ENCODE peak calls at places on chromosome 13, in four cellular contexts. E is tibial nerve, N is neural progenitor cell, W is transverse colon. I is an unnamed sample. For H3K27me3, the result is how much of the 10 kb centered on the place peaks cover.

GRCh38 chr13:97559981-97560380 is 126.0 kb downstream of the RAP2A start:
- DNase-seq in E (no peak), N (no peak), W (no peak), I (no peak)

GRCh38 chr13:25906211-25906661 is 145.6 kb downstream of the SHISA2 start:
- DNase-seq in E (no peak), N (no peak), W (no peak), I (no peak)

GRCh38 chr13:47326061-47326460 is 429.2 kb upstream of the HTR2A start:
- DNase-seq in N (no peak), W (no peak), E (no peak), I (no peak)

GRCh38 chr13:47484564-47484963 is 516.5 kb downstream of the SUCLA2 start:
- DNase-seq in N (no peak), W (no peak), E (no peak), I (no peak)

GRCh38 chr13:93226623-93227279 is at the start of gene GPC6:
- DNase-seq in E (peak), N (peak), W (peak), I (no peak)

GRCh38 chr13:44921931-44922758 is 67.1 kb downstream of the NUFIP1 start:
- DNase-seq in N (no peak), W (peak), E (peak), I (no peak)

GRCh38 chr13:33326723-33327122 is 41.2 kb upstream of the STARD13 start:
- DNase-seq in W (no peak), N (no peak), E (no peak), I (no peak)

GRCh38 chr13:93180376-93180966 is 46.1 kb upstream of the GPC6 start:
- DNase-seq in N (no peak), W (no peak), E (no peak), I (no peak)

GRCh38 chr13:27341616-27342015 is 71.0 kb downstream of the RASL11A start:
- DNase-seq in N (no peak), E (no peak), W (no peak), I (no peak)

GRCh38 chr13:78618411-78618810 is 15.1 kb upstream of the POU4F1 start:
- DNase-seq in N (no peak), W (no peak), E (no peak), I (no peak)

GRCh38 chr13:29922896-29923295 is 72.5 kb upstream of the UBL3 start:
- DNase-seq in E (no peak), N (no peak), W (no peak), I (no peak)

GRCh38 chr13:49858183-49858856 is 65.8 kb upstream of the KPNA3 start:
- DNase-seq in E (no peak), N (no peak), W (peak), I (no peak)

GRCh38 chr13:102351486-102351885 is 50.4 kb downstream of the FGF14 start:
- DNase-seq in N (no peak), W (no peak), E (no peak), I (no peak)

GRCh38 chr13:23254506-23254905 is 73.7 kb downstream of the SGCG start:
- DNase-seq in W (no peak), E (no peak), N (no peak), I (no peak)

GRCh38 chr13:99926014-99926731 is 45.4 kb downstream of the ZIC5 start:
- DNase-seq in N (no peak), E (no peak), W (peak), I (no peak)

GRCh38 chr13:102596147-102597028 is at the start of gene TPP2:
- DNase-seq in N (peak), W (peak), E (peak), I (peak)

GRCh38 chr13:40220299-40220935 is 446.0 kb downstream of the FOXO1 start:
- DNase-seq in E (no peak), N (no peak), W (no peak), I (no peak)

GRCh38 chr13:42847891-42848663 is 66.7 kb downstream of the FAM216B start:
- DNase-seq in W (no peak), N (no peak), E (no peak), I (no peak)

GRCh38 chr13:24709186-24709913 is 29.1 kb downstream of the ATP12A start:
- DNase-seq in N (no peak), W (peak), E (no peak), I (peak)

GRCh38 chr13:52925775-52926285 is 77.4 kb upstream of the PCDH8 start:
- DNase-seq in E (no peak), N (no peak), W (no peak), I (no peak)

GRCh38 chr13:43516401-43516826 is 270.4 kb downstream of the ENOX1 start:
- DNase-seq in E (no peak), N (no peak), W (no peak), I (no peak)

GRCh38 chr13:48210178-48210577 is 22.8 kb upstream of the ITM2B start:
- DNase-seq in W (no peak), E (no peak), N (no peak), I (no peak)

GRCh38 chr13:46509981-46510380 is 43.0 kb upstream of the LRCH1 start:
- DNase-seq in W (no peak), N (no peak), E (no peak), I (no peak)

GRCh38 chr13:101473458-101473857 is 21.0 kb downstream of the ITGBL1 start:
- DNase-seq in N (no peak), E (no peak), W (no peak), I (no peak)

GRCh38 chr13:83681547-83681946 is 200.7 kb downstream of the SLITRK1 start:
- DNase-seq in W (no peak), E (no peak), N (no peak), I (no peak)

GRCh38 chr13:49681837-49682236 is 9.4 kb downstream of the EBPL start:
- DNase-seq in W (no peak), E (no peak), N (peak), I (no peak)

GRCh38 chr13:108508263-108508662 is 121.1 kb upstream of the MYO16 start:
- DNase-seq in N (peak), E (no peak), W (no peak), I (no peak)
- TF ChIP-seq CTCF in N (peak), E (peak), W (no peak), I (peak)

GRCh38 chr13:109769921-109770320 is 16.5 kb downstream of the IRS2 start:
- DNase-seq in N (no peak), E (no peak), W (no peak), I (no peak)

GRCh38 chr13:109768176-109768575 is 18.2 kb downstream of the IRS2 start:
- DNase-seq in E (no peak), W (no peak), N (no peak), I (no peak)

GRCh38 chr13:109767023-109767422 is 19.4 kb downstream of the IRS2 start:
- DNase-seq in N (no peak), W (no peak), E (no peak), I (no peak)

GRCh38 chr13:109769275-109769674 is 17.1 kb downstream of the IRS2 start:
- DNase-seq in E (no peak), W (no peak), N (no peak), I (no peak)

GRCh38 chr13:109768616-109769015 is 17.8 kb downstream of the IRS2 start:
- DNase-seq in W (no peak), E (no peak), N (no peak), I (no peak)
- H3K27ac ChIP-seq in W (no peak), E (no peak), N (no peak), I (no peak)

GRCh38 chr13:20232556-20233277 is 598 bp upstream of the GJB6 start:
- DNase-seq in N (no peak), W (no peak), E (no peak), I (no peak)

GRCh38 chr13:20227288-20227687 is 4.8 kb downstream of the GJB6 start:
- DNase-seq in W (no peak), N (no peak), E (no peak), I (no peak)

GRCh38 chr13:20227730-20228129 is 4.4 kb downstream of the GJB6 start:
- DNase-seq in N (no peak), E (no peak), W (no peak), I (no peak)

GRCh38 chr13:20230913-20231838 is 943 bp downstream of the GJB6 start:
- DNase-seq in N (peak), E (no peak), W (no peak), I (no peak)

GRCh38 chr13:20231839-20232555 is at the start of gene GJB6:
- DNase-seq in N (peak), E (no peak), W (peak), I (peak)
- H3K27me3 ChIP-seq in N (half or more), E (half or more), W (half or more), I (under half)

GRCh38 chr13:95797016-95797415 is 120.1 kb downstream of the DNAJC3 start:
- DNase-seq in E (no peak), W (no peak), N (no peak), I (no peak)

GRCh38 chr13:95805921-95806320 is 129.0 kb downstream of the DNAJC3 start:
- DNase-seq in W (no peak), N (no peak), E (no peak), I (no peak)

GRCh38 chr13:95800455-95800854 is 123.5 kb downstream of the DNAJC3 start:
- DNase-seq in W (no peak), N (no peak), E (no peak), I (no peak)

GRCh38 chr13:95801825-95802224 is 124.9 kb downstream of the DNAJC3 start:
- DNase-seq in N (no peak), W (no peak), E (no peak), I (no peak)
- TF ChIP-seq CTCF in N (no peak), W (no peak), E (no peak), I (no peak)

GRCh38 chr13:111029957-111030609 is 85.0 kb upstream of the ARHGEF7 start:
- DNase-seq in E (no peak), N (no peak), W (no peak), I (no peak)
- H3K27ac ChIP-seq in E (no peak), N (no peak), W (no peak), I (no peak)

GRCh38 chr13:112897603-112897955 is 71.4 kb upstream of the MCF2L start:
- DNase-seq in N (no peak), E (no peak), W (no peak), I (no peak)

GRCh38 chr13:112895521-112896465 is 73.2 kb upstream of the MCF2L start:
- DNase-seq in E (no peak), W (no peak), N (no peak), I (no peak)

GRCh38 chr13:112898786-112899617 is 70.0 kb upstream of the MCF2L start:
- DNase-seq in E (no peak), W (no peak), N (no peak), I (no peak)

GRCh38 chr13:112897956-112898785 is 70.8 kb upstream of the MCF2L start:
- DNase-seq in W (no peak), N (no peak), E (no peak), I (no peak)

GRCh38 chr13:112896736-112897602 is 72.0 kb upstream of the MCF2L start:
- DNase-seq in N (no peak), W (no peak), E (no peak), I (no peak)
- H3K27me3 ChIP-seq in N (under half), W (under half), E (half or more), I (under half)